ENCODE peak calls at places on chromosomes 1 and 21, in eight cellular contexts. U is MCF 10A, Q is ovary, C is pancreas, T is nephron progenitor cell, Z is GM12864, P is uterus, O is Peyer's patch. M is an unnamed sample.
A peak's percentile ranks its signal among the peaks of the same experiment; 100 is the strongest.

GRCh38 chr1:157820299-157820698 is 379 bp upstream of the FCRL1 start:
- DNase-seq in U (no peak), Q (no peak), C (no peak), T (no peak), Z (no peak), P (no peak), O (no peak), M (no peak)

GRCh38 chr1:55249646-55250398 is 34.7 kb upstream of the USP24 start:
- DNase-seq in U (no peak), Q (no peak), C (no peak), T (no peak), Z (no peak), P (no peak), O (no peak), M (no peak)

GRCh38 chr1:83857108-83857507 is 141.8 kb downstream of the TTLL7 start:
- DNase-seq in U (peak; percentile 30), Q (no peak), C (no peak), T (no peak), Z (no peak), P (no peak), O (no peak), M (no peak)

GRCh38 chr1:57058652-57059501 is 93.1 kb upstream of the C8B start:
- DNase-seq in U (no peak), Q (no peak), C (no peak), T (no peak), Z (no peak), P (no peak), O (no peak), M (no peak)

GRCh38 chr1:2308844-2309243 is 80.7 kb downstream of the SKI start:
- DNase-seq in U (no peak), Q (no peak), C (no peak), T (no peak), Z (no peak), P (no peak), O (no peak), M (no peak)

GRCh38 chr1:8520483-8520966 is 202.6 kb downstream of the SLC45A1 start:
- DNase-seq in U (no peak), Q (no peak), C (no peak), T (no peak), Z (no peak), P (no peak), O (no peak), M (no peak)

GRCh38 chr21:28336299-28336698 is 656.4 kb downstream of the LTN1 start:
- DNase-seq in U (peak; percentile 47), Q (peak; percentile 39), C (peak; percentile 46), T (no peak), Z (no peak), P (no peak), O (no peak), M (no peak)

GRCh38 chr1:9721606-9722377 is 70.3 kb downstream of the PIK3CD start:
- DNase-seq in U (peak; percentile 30), Q (no peak), C (no peak), T (peak; percentile 81), Z (no peak), P (no peak), O (peak; percentile 78), M (peak; percentile 72)

GRCh38 chr1:115052454-115053083 is 22.9 kb downstream of the TSHB start:
- DNase-seq in U (peak; percentile 80), Q (peak; percentile 53), C (peak; percentile 27), T (peak; percentile 65), Z (peak; percentile 26), P (no peak), O (peak; percentile 88), M (peak; percentile 65)

GRCh38 chr1:6273380-6273891 is 12.5 kb upstream of the GPR153 start:
- DNase-seq in U (peak; percentile 26), Q (no peak), C (no peak), T (no peak), Z (no peak), P (peak; percentile 67), O (peak; percentile 67), M (no peak)

GRCh38 chr1:164210211-164210739 is 348.7 kb upstream of the PBX1 start:
- DNase-seq in U (no peak), Q (no peak), C (no peak), T (no peak), Z (no peak), P (no peak), O (no peak), M (no peak)

GRCh38 chr1:237677979-237678378 is 212.7 kb downstream of the ZP4 start:
- DNase-seq in U (peak; percentile 59), Q (no peak), C (no peak), T (no peak), Z (no peak), P (no peak), O (no peak), M (no peak)

GRCh38 chr21:32130031-32130891 is 148.6 kb downstream of the MIS18A start:
- DNase-seq in U (no peak), Q (no peak), C (no peak), T (no peak), Z (no peak), P (no peak), O (no peak), M (no peak)

GRCh38 chr1:206843626-206844025 is 21.8 kb upstream of the IL20 start:
- DNase-seq in U (no peak), Q (no peak), C (peak; percentile 56), T (no peak), Z (no peak), P (no peak), O (no peak), M (no peak)

DNA sequence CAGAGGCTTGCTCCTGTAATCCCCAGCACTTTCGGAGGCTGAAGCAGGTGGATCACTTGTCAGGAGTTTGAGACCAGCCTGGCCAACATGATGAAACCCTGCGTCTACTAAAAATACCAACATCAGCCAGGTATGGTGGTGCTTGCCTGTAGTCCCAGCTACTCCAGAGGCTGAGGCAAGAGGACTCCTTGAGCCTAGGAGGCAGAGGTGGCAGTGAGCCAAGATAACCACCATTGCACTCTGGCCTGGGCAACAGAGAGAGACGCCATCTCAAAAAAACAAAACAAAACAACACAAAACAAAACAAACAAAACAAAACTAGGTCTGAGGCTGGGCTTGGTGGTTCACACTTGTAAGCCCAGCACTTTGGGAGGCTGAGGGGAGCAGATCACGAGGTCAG is 38.7 kb upstream of the RAP1GAP start:
- DNase-seq in U (no peak), Q (no peak), C (no peak), T (no peak), Z (no peak), P (no peak), O (no peak), M (no peak)
- TF ChIP-seq CTCF in U (no peak), Q (no peak), C (no peak), T (no peak), Z (no peak), P (no peak), O (no peak), M (no peak)

DNA sequence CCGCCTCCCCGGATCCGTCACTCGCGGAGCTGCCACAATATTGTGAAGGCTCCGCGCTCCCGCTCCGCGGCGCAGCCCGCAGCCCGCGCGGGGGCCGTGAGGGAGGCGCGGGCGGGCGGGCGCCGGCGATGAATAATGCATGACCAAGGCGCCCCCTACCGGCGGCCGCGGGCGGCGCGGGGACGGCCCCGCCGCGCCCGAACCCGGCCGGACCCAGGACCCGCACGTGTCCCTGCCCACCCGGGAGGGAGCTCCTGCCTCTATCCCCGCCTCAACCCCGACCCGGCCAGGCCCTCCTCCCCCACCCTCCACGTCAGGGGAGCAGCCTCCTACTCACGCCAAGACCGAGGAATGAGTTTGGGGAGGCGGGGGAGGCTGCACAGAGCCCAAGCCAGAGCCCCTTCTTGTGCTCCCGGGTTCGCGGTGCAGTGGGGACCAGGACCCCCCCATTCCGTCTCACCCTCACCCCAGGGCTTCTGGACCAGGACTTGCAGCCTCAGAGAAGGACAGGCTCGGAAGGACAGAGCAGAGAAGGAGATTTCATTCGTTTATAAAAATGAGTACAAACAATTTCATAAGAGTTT is 70.8 kb upstream of the CASZ1 start:
- DNase-seq in U (peak; percentile 36), Q (peak; percentile 64), C (peak; percentile 37), T (peak; percentile 88), Z (no peak), P (peak; percentile 62), O (peak; percentile 73), M (peak; percentile 85)
- TF ChIP-seq CTCF in U (peak; percentile 85), Q (peak; percentile 85), C (peak; percentile 69), T (peak; percentile 39), Z (peak; percentile 63), P (peak; percentile 86), O (peak; percentile 61), M (peak; percentile 74)

GRCh38 chr1:50105430-50105829 is 3.3 kb upstream of the ELAVL4 start:
- DNase-seq in U (no peak), Q (no peak), C (no peak), T (no peak), Z (no peak), P (no peak), O (no peak), M (no peak)
- TF ChIP-seq CTCF in U (peak; percentile 19), Q (no peak), C (peak; percentile 10), T (no peak), Z (peak; percentile 22), P (no peak), O (no peak), M (no peak)

GRCh38 chr1:217048104-217048707 is 325.0 kb upstream of the ESRRG start:
- DNase-seq in U (peak; percentile 41), Q (no peak), C (no peak), T (peak; percentile 28), Z (no peak), P (no peak), O (peak; percentile 46), M (no peak)
- TF ChIP-seq CTCF in U (peak; percentile 19), Q (no peak), C (no peak), T (no peak), Z (peak; percentile 58), P (no peak), O (no peak), M (peak; percentile 52)

DNA sequence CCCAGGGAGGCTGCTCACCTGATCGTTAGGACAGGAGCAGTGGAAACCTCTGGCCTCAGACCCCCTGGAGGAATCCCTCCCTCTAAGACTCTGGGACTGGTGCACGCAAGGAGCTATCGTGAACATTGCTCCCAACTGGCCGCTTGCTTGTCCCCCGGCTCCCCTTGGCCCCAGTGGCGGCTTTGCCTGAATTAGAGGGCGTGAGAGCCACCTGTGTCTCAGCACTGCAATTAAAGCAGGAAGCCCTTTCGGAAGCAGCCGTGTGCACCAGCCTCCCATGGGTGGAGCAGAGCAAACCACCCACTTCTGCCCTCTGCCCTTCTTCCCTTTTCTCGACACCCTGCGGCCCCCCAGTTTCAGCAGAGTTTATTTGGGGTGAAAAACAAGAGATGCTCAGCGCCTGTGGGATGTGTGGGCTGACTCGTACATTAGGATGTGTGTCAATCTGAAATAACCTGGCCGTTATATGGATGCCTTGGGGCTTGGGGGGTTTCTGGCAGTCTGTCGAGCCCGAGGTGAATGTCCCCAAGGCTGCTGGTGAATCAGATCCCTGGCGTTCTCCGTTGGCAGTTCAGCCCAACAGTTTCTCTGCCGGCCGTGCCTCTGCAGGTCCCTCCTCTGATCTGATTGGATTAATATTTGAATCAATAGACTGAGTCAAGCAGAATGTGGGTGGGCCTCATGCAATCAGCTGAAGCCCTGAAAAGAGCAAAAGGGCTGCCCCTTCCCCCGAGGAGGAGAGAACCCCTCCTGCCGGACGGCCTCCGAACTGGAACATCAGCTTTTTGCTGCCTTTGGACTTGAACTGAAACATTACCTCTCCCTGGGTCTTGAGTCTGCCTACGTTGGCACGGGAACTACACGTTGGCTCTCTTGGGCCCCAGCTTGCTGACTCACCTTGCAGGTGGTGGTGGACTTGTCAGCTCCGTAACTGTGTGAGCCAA is 7.3 kb upstream of the UMODL1 start:
- DNase-seq in U (peak; percentile 76), Q (no peak), C (peak; percentile 54), T (no peak), Z (peak; percentile 75), P (no peak), O (peak; percentile 88), M (peak; percentile 64)
- TF ChIP-seq CTCF in U (no peak), Q (no peak), C (no peak), T (no peak), Z (peak; percentile 31), P (no peak), O (no peak), M (peak; percentile 18)

GRCh38 chr1:224434447-224435317 is at the start of gene WDR26:
- DNase-seq in U (peak; percentile 96), Q (peak; percentile 73), C (peak; percentile 71), T (peak; percentile 78), Z (peak; percentile 66), P (peak; percentile 66), O (peak; percentile 94), M (peak; percentile 95)
- TF ChIP-seq CTCF in U (peak; percentile 18), Q (no peak), C (no peak), T (no peak), Z (peak; percentile 26), P (peak; percentile 6), O (peak; percentile 15), M (peak; percentile 10)

M was measured in GM13977.